ENCODE peak calls at places on chromosomes 2 and 18, in seven cellular contexts. Q is activated CD8-positive, alpha-beta T cell treated with anti-CD3 and anti-CD28 coated beads, Interleukin-2, amount 10 ng/mL, durations not matched to agents 7 days and 5 days; X is left cardiac atrium; R is colonic mucosa; L is cardiac septum; W is fibroblast of the conjunctiva; J is CD8-positive, alpha-beta memory T cell. E is an unnamed sample.

GRCh38 chr2:175036582-175037018 is 31.4 kb upstream of the CHN1 start:
- DNase-seq in Q (no peak), X (no peak), R (no peak), L (no peak), W (no peak), J (peak), E (no peak)

GRCh38 chr2:55048925-55049793 is 1.1 kb downstream of the RTN4 start:
- DNase-seq in Q (peak), X (peak), R (peak), L (peak), W (peak), J (peak), E (no peak)

GRCh38 chr2:238380785-238381184 is 45.9 kb upstream of the ASB1 start:
- DNase-seq in Q (no peak), X (no peak), R (no peak), L (no peak), W (no peak), J (no peak), E (no peak)

GRCh38 chr2:240139011-240139441 is 1.4 kb downstream of the OTOS start:
- DNase-seq in Q (no peak), X (peak), R (no peak), L (peak), W (no peak), J (no peak), E (no peak)

GRCh38 chr2:154402138-154402714 is 296.3 kb upstream of the KCNJ3 start:
- DNase-seq in Q (no peak), X (no peak), R (no peak), L (no peak), W (peak), J (peak), E (no peak)

GRCh38 chr2:112821682-112822081 is 14.9 kb downstream of the IL1B start:
- DNase-seq in Q (peak), X (no peak), R (no peak), L (no peak), W (no peak), J (no peak), E (no peak)

GRCh38 chr2:110678457-110679336 is 834 bp upstream of the BUB1 start:
- DNase-seq in Q (peak), X (peak), R (peak), L (no peak), W (no peak), J (no peak), E (no peak)

GRCh38 chr2:217801711-217802110 is 201.1 kb downstream of the TNS1 start:
- DNase-seq in Q (no peak), X (no peak), R (no peak), L (peak), W (no peak), J (no peak), E (no peak)

GRCh38 chr2:197108758-197109157 is 182.3 kb upstream of the PGAP1 start:
- DNase-seq in Q (no peak), X (peak), R (no peak), L (peak), W (peak), J (no peak), E (no peak)

GRCh38 chr2:112791019-112791418 is 6.7 kb upstream of the IL1A start:
- DNase-seq in Q (no peak), X (no peak), R (no peak), L (no peak), W (no peak), J (no peak), E (no peak)

GRCh38 chr2:191840916-191841315 is 6.0 kb downstream of the CAVIN2 start:
- DNase-seq in Q (no peak), X (no peak), R (no peak), L (no peak), W (no peak), J (no peak), E (no peak)

GRCh38 chr2:42748846-42749245 is 15.1 kb downstream of the OXER1 start:
- DNase-seq in Q (no peak), X (no peak), R (no peak), L (no peak), W (no peak), J (no peak), E (no peak)

GRCh38 chr2:65098741-65099140 is 31.2 kb downstream of the RAB1A start:
- DNase-seq in Q (no peak), X (no peak), R (no peak), L (no peak), W (no peak), J (no peak), E (no peak)

GRCh38 chr2:233414273-233414654 is 60.0 kb downstream of the DGKD start:
- DNase-seq in Q (no peak), X (no peak), R (no peak), L (no peak), W (no peak), J (no peak), E (no peak)

GRCh38 chr2:172090044-172090946 is 5.0 kb downstream of the DLX1 start:
- DNase-seq in Q (no peak), X (no peak), R (no peak), L (no peak), W (no peak), J (no peak), E (no peak)

GRCh38 chr2:36729067-36729466 is 32.6 kb downstream of the VIT start:
- DNase-seq in Q (no peak), X (no peak), R (no peak), L (no peak), W (no peak), J (no peak), E (no peak)

GRCh38 chr2:202871161-202872141 is at the start of gene ICA1L:
- DNase-seq in Q (peak), X (peak), R (peak), L (peak), W (peak), J (peak), E (no peak)

GRCh38 chr2:26979761-26980160 is 9.3 kb downstream of the MAPRE3 start:
- DNase-seq in Q (no peak), X (no peak), R (no peak), L (no peak), W (no peak), J (no peak), E (no peak)

GRCh38 chr2:196068271-196069209 is at the start of gene DNAH7:
- DNase-seq in Q (peak), X (peak), R (peak), L (peak), W (peak), J (peak), E (peak)

GRCh38 chr2:85589982-85590791 is 5.4 kb upstream of the RNF181 start:
- DNase-seq in Q (no peak), X (peak), R (no peak), L (no peak), W (no peak), J (no peak), E (peak)

GRCh38 chr2:30225131-30225762 is 6.1 kb upstream of the LBH start:
- DNase-seq in Q (peak), X (no peak), R (no peak), L (no peak), W (peak), J (peak), E (no peak)

GRCh38 chr2:551621-552020 is 125.6 kb downstream of the TMEM18 start:
- DNase-seq in Q (no peak), X (no peak), R (no peak), L (no peak), W (no peak), J (no peak), E (no peak)

GRCh38 chr2:5668682-5669267 is 23.4 kb upstream of the SOX11 start:
- DNase-seq in Q (no peak), X (no peak), R (no peak), L (no peak), W (no peak), J (no peak), E (no peak)

GRCh38 chr2:195451160-195451559 is 205.9 kb upstream of the SLC39A10 start:
- DNase-seq in Q (no peak), X (no peak), R (no peak), L (no peak), W (no peak), J (no peak), E (no peak)

GRCh38 chr2:238696786-238697185 is 151.1 kb upstream of the TWIST2 start:
- DNase-seq in Q (no peak), X (no peak), R (no peak), L (no peak), W (no peak), J (no peak), E (no peak)

GRCh38 chr18:54109131-54109683 is 115.3 kb downstream of the MBD2 start:
- DNase-seq in Q (no peak), X (no peak), R (no peak), L (no peak), W (no peak), J (no peak), E (no peak)

GRCh38 chr2:70440621-70441020 is 113.0 kb downstream of the TGFA start:
- DNase-seq in Q (peak), X (no peak), R (no peak), L (no peak), W (no peak), J (peak), E (no peak)

GRCh38 chr2:150716186-150716585 is 228.7 kb upstream of the RND3 start:
- DNase-seq in Q (no peak), X (no peak), R (no peak), L (no peak), W (no peak), J (no peak), E (no peak)

GRCh38 chr2:42060718-42061619 is 13.1 kb downstream of the PKDCC start:
- DNase-seq in Q (no peak), X (peak), R (peak), L (no peak), W (no peak), J (no peak), E (no peak)

GRCh38 chr2:100524331-100524730 is 38.5 kb upstream of the PDCL3 start:
- DNase-seq in Q (no peak), X (no peak), R (no peak), L (no peak), W (no peak), J (no peak), E (no peak)

GRCh38 chr18:9619545-9619944 is 5.2 kb upstream of the PPP4R1 start:
- DNase-seq in Q (no peak), X (no peak), R (no peak), L (no peak), W (no peak), J (no peak), E (no peak)

GRCh38 chr2:95738301-95738700 is 146.5 kb downstream of the TRIM43 start:
- DNase-seq in Q (no peak), X (no peak), R (no peak), L (no peak), W (no peak), J (no peak), E (no peak)

GRCh38 chr2:105329561-105330495 is at the start of gene TGFBRAP1:
- DNase-seq in Q (peak), X (peak), R (peak), L (no peak), W (no peak), J (peak), E (no peak)

GRCh38 chr18:55252946-55253345 is 293.7 kb upstream of the CCDC68 start:
- DNase-seq in Q (no peak), X (no peak), R (no peak), L (no peak), W (no peak), J (no peak), E (no peak)

GRCh38 chr18:69205925-69206324 is 194.8 kb upstream of the DOK6 start:
- DNase-seq in Q (no peak), X (no peak), R (no peak), L (no peak), W (no peak), J (no peak), E (no peak)

GRCh38 chr2:20050712-20051517 is 513 bp downstream of the LAPTM4A start:
- DNase-seq in Q (peak), X (peak), R (peak), L (peak), W (peak), J (no peak), E (no peak)

GRCh38 chr18:77250926-77251729 is 1.5 kb downstream of the GALR1 start:
- DNase-seq in Q (no peak), X (no peak), R (no peak), L (no peak), W (no peak), J (no peak), E (no peak)

GRCh38 chr2:54416166-54416798 is 39.8 kb upstream of the SPTBN1 start:
- DNase-seq in Q (no peak), X (peak), R (no peak), L (no peak), W (no peak), J (no peak), E (no peak)

E was measured in AG09309.